ENCODE peak calls at places on chromosomes 6 and 20, in seven cellular contexts. Z is foreskin fibroblast; J is fibroblast of lung; G is GM12865; F is fibroblast of pulmonary artery; D is stomach; O is CD8-positive, alpha-beta T cell. N is an unnamed sample.

GRCh38 chr6:158569036-158569435 is 9.1 kb downstream of the TMEM181 start:
- DNase-seq in J (no peak), F (no peak), D (no peak), G (no peak), O (no peak), Z (no peak), N (no peak)

GRCh38 chr6:21198032-21198640 is 395.4 kb upstream of the SOX4 start:
- DNase-seq in O (no peak), Z (no peak), G (peak; percentile 42), F (no peak), J (no peak), D (no peak), N (no peak)

GRCh38 chr6:142377112-142377848 is 75.5 kb downstream of the ADGRG6 start:
- DNase-seq in G (no peak), Z (no peak), O (no peak), F (peak; percentile 60), D (peak; percentile 42), J (no peak), N (no peak)

GRCh38 chr6:99151634-99152344 is 197.7 kb downstream of the FAXC start:
- DNase-seq in Z (no peak), F (peak; percentile 11), J (no peak), G (peak; percentile 61), O (no peak), D (peak; percentile 68), N (no peak)

GRCh38 chr6:105620878-105621277 is 218.0 kb upstream of the PREP start:
- DNase-seq in F (peak; percentile 24), D (no peak), G (no peak), O (no peak), J (no peak), Z (no peak), N (no peak)

GRCh38 chr6:9783567-9783966 is 631.3 kb downstream of the TFAP2A start:
- DNase-seq in D (no peak), F (peak; percentile 60), G (peak; percentile 57), Z (no peak), O (no peak), J (no peak), N (no peak)

GRCh38 chr6:118787746-118788419 is 106.1 kb upstream of the ASF1A start:
- DNase-seq in Z (peak; percentile 51), O (no peak), F (peak; percentile 43), D (no peak), G (no peak), J (peak; percentile 23), N (no peak)

GRCh38 chr6:106027760-106028159 is 58.4 kb upstream of the PRDM1 start:
- DNase-seq in J (no peak), O (no peak), Z (peak; percentile 17), D (no peak), F (no peak), G (no peak), N (no peak)

GRCh38 chr6:44297063-44298038 is 15.8 kb downstream of the AARS2 start:
- DNase-seq in J (no peak), D (peak; percentile 39), G (no peak), O (peak; percentile 66), F (peak; percentile 19), Z (peak; percentile 73), N (no peak)

GRCh38 chr20:312067-312466 is 13.3 kb upstream of the SOX12 start:
- DNase-seq in Z (no peak), O (no peak), F (no peak), J (no peak), G (no peak), D (no peak), N (no peak)

GRCh38 chr20:44615876-44616603 is 33.7 kb downstream of the PKIG start:
- DNase-seq in G (no peak), F (no peak), O (no peak), Z (no peak), J (no peak), D (no peak), N (no peak)

GRCh38 chr6:30325873-30326445 is 768 bp upstream of the TRIM39 start:
- DNase-seq in O (peak; percentile 74), F (no peak), G (peak; percentile 80), Z (no peak), J (no peak), D (no peak), N (peak; percentile 38)

GRCh38 chr6:75437451-75438185 is 56.0 kb downstream of the FILIP1 start:
- DNase-seq in D (no peak), F (peak; percentile 65), G (no peak), J (peak; percentile 62), Z (peak; percentile 85), O (no peak), N (no peak)

GRCh38 chr6:89834884-89835792 is 5.5 kb downstream of the CASP8AP2 start:
- DNase-seq in O (peak; percentile 65), F (no peak), J (no peak), Z (no peak), D (no peak), G (peak; percentile 91), N (no peak)

GRCh38 chr6:38552136-38552535 is 87.6 kb downstream of the BTBD9 start:
- DNase-seq in F (no peak), J (no peak), O (no peak), Z (no peak), G (peak; percentile 48), D (no peak), N (no peak)

GRCh38 chr6:88870728-88871330 is 92.6 kb downstream of the RNGTT start:
- DNase-seq in O (peak; percentile 49), G (peak; percentile 74), J (peak; percentile 79), D (no peak), F (peak; percentile 82), Z (peak; percentile 81), N (no peak)

GRCh38 chr20:23668477-23668951 is 20.3 kb downstream of the CST4 start:
- DNase-seq in D (peak; percentile 50), Z (peak; percentile 80), F (peak; percentile 70), J (peak; percentile 60), O (no peak), G (peak; percentile 66), N (no peak)

GRCh38 chr6:27076116-27076515 is 171.4 kb upstream of the PRSS16 start:
- DNase-seq in G (no peak), J (no peak), F (no peak), Z (no peak), D (no peak), O (no peak), N (no peak)

GRCh38 chr6:117237561-117237960 is 27.8 kb upstream of the VGLL2 start:
- DNase-seq in D (no peak), J (no peak), G (no peak), Z (peak; percentile 1), F (no peak), O (no peak), N (no peak)

GRCh38 chr6:55528624-55529023 is 50.4 kb downstream of the HMGCLL1 start:
- DNase-seq in J (peak; percentile 50), G (peak; percentile 54), D (no peak), F (peak; percentile 38), Z (peak; percentile 34), O (no peak), N (no peak)

DNA sequence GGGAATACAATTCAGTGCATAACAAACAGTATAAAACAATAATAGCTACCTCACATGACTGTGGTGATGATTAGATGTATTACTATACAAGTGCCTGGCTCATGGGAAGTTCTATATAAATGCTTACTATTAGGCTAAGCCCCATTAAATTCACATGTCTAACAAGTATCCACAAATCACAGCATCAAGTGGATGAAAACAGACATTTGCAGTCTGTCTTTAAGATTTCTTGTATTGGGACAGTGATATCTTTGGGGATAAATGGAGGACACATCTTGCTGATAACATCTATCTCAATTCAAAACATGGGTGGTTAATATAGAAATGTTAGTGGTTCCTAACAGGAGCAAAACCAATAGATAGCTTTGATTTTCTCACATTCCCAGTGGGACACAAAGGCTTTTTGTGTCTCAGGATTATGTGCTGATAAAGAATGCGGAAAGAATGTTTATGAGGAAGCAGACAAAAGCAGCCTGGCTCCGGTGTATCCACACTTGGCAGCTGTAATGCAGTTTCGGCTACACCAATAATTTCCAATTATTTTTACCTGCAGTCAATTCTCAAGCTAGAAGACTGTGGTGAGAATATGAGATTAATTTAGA is 29.3 kb downstream of the PTPRK start:
- DNase-seq in G (no peak), J (no peak), D (no peak), F (peak; percentile 57), Z (no peak), O (no peak), N (no peak)
- H3K4me3 ChIP-seq in G (no peak overlapping the region), J (peak overlapping the region; percentile 52), D (peak overlapping the region; percentile 35), F (peak overlapping the region; percentile 67), Z (no peak overlapping the region), O (no peak overlapping the region), N (no peak overlapping the region)

GRCh38 chr6:147407571-147407970 is 100.9 kb upstream of the SAMD5 start:
- DNase-seq in Z (no peak), J (no peak), F (no peak), D (no peak), G (no peak), O (no peak), N (no peak)
- TF ChIP-seq CTCF in Z (no peak), J (no peak), F (no peak), D (no peak), G (no peak), O (no peak), N (no peak)

GRCh38 chr6:87378947-87379346 is 28.8 kb upstream of the CFAP206 start:
- DNase-seq in G (peak; percentile 14), Z (no peak), D (no peak), J (no peak), O (no peak), F (no peak), N (no peak)

GRCh38 chr6:87382861-87383260 is 24.9 kb upstream of the CFAP206 start:
- DNase-seq in D (no peak), Z (no peak), G (no peak), F (no peak), O (no peak), J (no peak), N (no peak)

DNA sequence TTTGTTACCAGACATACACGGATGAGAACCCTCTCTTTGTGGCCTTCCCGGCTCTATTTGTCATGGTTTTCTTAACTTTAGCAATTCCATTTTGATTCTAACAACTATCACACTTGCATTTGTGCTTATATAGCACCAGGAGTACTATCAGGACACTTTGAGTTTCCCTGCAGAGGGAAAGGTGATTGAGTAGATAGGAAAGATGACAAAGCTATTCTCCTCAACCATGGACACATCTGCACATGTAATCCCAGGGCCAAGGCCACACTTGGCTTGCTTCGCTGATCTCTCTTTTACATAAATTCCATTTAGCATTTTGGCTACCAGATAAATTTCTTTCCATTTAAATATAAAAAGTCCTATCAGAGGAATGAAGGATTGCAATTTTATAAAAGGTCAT is 23.3 kb upstream of the CFAP206 start:
- DNase-seq in O (no peak), Z (no peak), G (no peak), J (no peak), D (no peak), F (no peak), N (no peak)
- H3K4me3 ChIP-seq in O (no peak overlapping the region), Z (no peak overlapping the region), G (no peak overlapping the region), J (no peak overlapping the region), D (no peak overlapping the region), F (no peak overlapping the region), N (no peak overlapping the region)

GRCh38 chr6:152748843-152749242 is 1.8 kb upstream of the VIP start:
- DNase-seq in O (no peak), G (no peak), D (no peak), F (peak; percentile 51), Z (peak; percentile 21), J (peak; percentile 22), N (no peak)
- TF ChIP-seq CTCF in O (no peak), G (no peak), D (no peak), F (peak; percentile 30), Z (peak; percentile 11), J (no peak), N (no peak)

GRCh38 chr6:150409576-150410066 is 40.8 kb downstream of the IYD start:
- DNase-seq in J (peak; percentile 14), D (peak; percentile 89), O (no peak), Z (peak; percentile 15), F (peak; percentile 12), G (peak; percentile 6), N (no peak)
- H3K4me3 ChIP-seq in J (no peak overlapping the region), D (no peak overlapping the region), O (no peak overlapping the region), Z (no peak overlapping the region), F (no peak overlapping the region), G (no peak overlapping the region), N (no peak overlapping the region)

GRCh38 chr20:11098888-11099287 is 425.1 kb upstream of the JAG1 start:
- DNase-seq in J (no peak), O (no peak), F (no peak), Z (peak; percentile 13), G (no peak), D (no peak), N (no peak)
- TF ChIP-seq CTCF in J (no peak), O (no peak), F (peak; percentile 16), Z (no peak), G (peak; percentile 2), D (no peak), N (peak; percentile 17)

N was measured in AG09309.